ENCODE peak calls at places on chromosome X, in six cellular contexts. C, V, M, H, I and L are unnamed samples.

GRCh38 chrX:43836435-43837184 is 45.6 kb downstream of the MAOB start:
- DNase-seq in C (peak; percentile 18), V (no peak), M (no peak), H (peak; percentile 14), I (no peak), L (no peak)

GRCh38 chrX:155216940-155217450 is 735 bp downstream of the VBP1 start:
- DNase-seq in C (no peak), V (no peak), M (peak; percentile 9), H (no peak), I (no peak), L (no peak)

GRCh38 chrX:57282568-57282967 is 3.9 kb upstream of the FAAH2 start:
- DNase-seq in C (no peak), V (no peak), M (peak; percentile 56), H (no peak), I (no peak), L (no peak)

GRCh38 chrX:149060921-149061320 is 444.2 kb downstream of the IDS start:
- DNase-seq in C (no peak), V (no peak), M (no peak), H (peak; percentile 13), I (no peak), L (no peak)

GRCh38 chrX:129996120-129996519 is 13.7 kb downstream of the BCORL1 start:
- DNase-seq in C (no peak), V (peak; percentile 11), M (no peak), H (peak; percentile 13), I (no peak), L (no peak)

GRCh38 chrX:136147320-136147901 is at the start of gene FHL1:
- DNase-seq in C (peak; percentile 18), V (no peak), M (peak; percentile 47), H (no peak), I (no peak), L (no peak)

GRCh38 chrX:12563121-12563520 is 228.1 kb upstream of the PRPS2 start:
- DNase-seq in C (no peak), V (no peak), M (no peak), H (peak; percentile 70), I (no peak), L (no peak)

GRCh38 chrX:134172588-134173259 is 64.3 kb upstream of the CCDC160 start:
- DNase-seq in C (peak; percentile 7), V (no peak), M (peak; percentile 20), H (no peak), I (no peak), L (no peak)

GRCh38 chrX:35046646-35047231 is 104.1 kb downstream of the FAM47B start:
- DNase-seq in C (no peak), V (no peak), M (no peak), H (no peak), I (no peak), L (no peak)

GRCh38 chrX:21581479-21581878 is 76.7 kb downstream of the KLHL34 start:
- DNase-seq in C (no peak), V (no peak), M (no peak), H (peak; percentile 15), I (no peak), L (no peak)

GRCh38 chrX:9340619-9341304 is 124.1 kb upstream of the TBL1X start:
- DNase-seq in C (no peak), V (no peak), M (peak; percentile 50), H (no peak), I (no peak), L (no peak)

GRCh38 chrX:22666441-22666840 is 333.3 kb upstream of the DDX53 start:
- DNase-seq in C (no peak), V (no peak), M (no peak), H (peak; percentile 14), I (no peak), L (no peak)
- TF ChIP-seq CTCF in C (no peak), V (peak; percentile 18), M (no peak), H (peak; percentile 29), I (no peak), L (no peak)

GRCh38 chrX:74535211-74535621 is 79.2 kb downstream of the RLIM start:
- DNase-seq in C (no peak), V (no peak), M (peak; percentile 48), H (peak; percentile 39), I (no peak), L (no peak)

GRCh38 chrX:74537011-74537390 is 77.4 kb downstream of the RLIM start:
- DNase-seq in C (no peak), V (no peak), M (no peak), H (no peak), I (no peak), L (peak; percentile 25)

GRCh38 chrX:74535633-74536141 is 78.7 kb downstream of the RLIM start:
- DNase-seq in C (no peak), V (no peak), M (peak; percentile 23), H (peak; percentile 68), I (no peak), L (peak; percentile 47)

GRCh38 chrX:74534569-74535038 is 79.8 kb downstream of the RLIM start:
- DNase-seq in C (no peak), V (no peak), M (no peak), H (peak; percentile 77), I (no peak), L (no peak)

GRCh38 chrX:74536142-74537010 is 78.0 kb downstream of the RLIM start:
- DNase-seq in C (peak; percentile 30), V (no peak), M (peak; percentile 57), H (peak; percentile 47), I (no peak), L (peak; percentile 57)
- TF ChIP-seq CTCF in C (no peak), V (peak; percentile 28), M (peak; percentile 30), H (peak; percentile 2), I (peak; percentile 18), L (no peak)

GRCh38 chrX:44927398-44927797 is 54.4 kb downstream of the KDM6A start:
- DNase-seq in C (no peak), V (no peak), M (no peak), H (no peak), I (no peak), L (no peak)
- TF ChIP-seq CTCF in C (no peak), V (no peak), M (no peak), H (no peak), I (no peak), L (no peak)

GRCh38 chrX:40573763-40574162 is 7.0 kb upstream of the ATP6AP2 start:
- DNase-seq in C (no peak), V (no peak), M (peak; percentile 37), H (peak; percentile 14), I (peak; percentile 10), L (no peak)
- TF ChIP-seq CTCF in C (peak; percentile 67), V (peak; percentile 70), M (peak; percentile 76), H (peak; percentile 84), I (peak; percentile 49), L (no peak)

GRCh38 chrX:78643106-78643505 is 16.0 kb downstream of the RTL3 start:
- DNase-seq in C (no peak), V (no peak), M (no peak), H (no peak), I (no peak), L (no peak)
- TF ChIP-seq CTCF in C (no peak), V (no peak), M (no peak), H (no peak), I (no peak), L (no peak)

GRCh38 chrX:16839224-16839851 is 30.8 kb downstream of the RBBP7 start:
- DNase-seq in C (no peak), V (no peak), M (no peak), H (no peak), I (no peak), L (no peak)

GRCh38 chrX:16838202-16839066 is 31.7 kb downstream of the RBBP7 start:
- DNase-seq in C (no peak), V (peak; percentile 55), M (no peak), H (peak; percentile 48), I (no peak), L (no peak)

GRCh38 chrX:16834811-16835210 is 35.4 kb downstream of the RBBP7 start:
- DNase-seq in C (no peak), V (no peak), M (no peak), H (no peak), I (no peak), L (no peak)

GRCh38 chrX:16839852-16840460 is 30.2 kb downstream of the RBBP7 start:
- DNase-seq in C (no peak), V (no peak), M (no peak), H (peak; percentile 76), I (no peak), L (no peak)

GRCh38 chrX:16836371-16836770 is 33.8 kb downstream of the RBBP7 start:
- DNase-seq in C (peak; percentile 57), V (no peak), M (no peak), H (no peak), I (no peak), L (no peak)
- TF ChIP-seq CTCF in C (peak; percentile 19), V (peak; percentile 61), M (peak; percentile 9), H (peak; percentile 31), I (peak; percentile 8), L (no peak)

GRCh38 chrX:131747173-131747572 is 203.3 kb downstream of the OR13H1 start:
- DNase-seq in C (peak; percentile 62), V (peak; percentile 90), M (peak; percentile 88), H (peak; percentile 81), I (peak; percentile 64), L (no peak)
- TF ChIP-seq CTCF in C (peak; percentile 69), V (peak; percentile 57), M (peak; percentile 44), H (peak; percentile 42), I (no peak), L (no peak)

DNA sequence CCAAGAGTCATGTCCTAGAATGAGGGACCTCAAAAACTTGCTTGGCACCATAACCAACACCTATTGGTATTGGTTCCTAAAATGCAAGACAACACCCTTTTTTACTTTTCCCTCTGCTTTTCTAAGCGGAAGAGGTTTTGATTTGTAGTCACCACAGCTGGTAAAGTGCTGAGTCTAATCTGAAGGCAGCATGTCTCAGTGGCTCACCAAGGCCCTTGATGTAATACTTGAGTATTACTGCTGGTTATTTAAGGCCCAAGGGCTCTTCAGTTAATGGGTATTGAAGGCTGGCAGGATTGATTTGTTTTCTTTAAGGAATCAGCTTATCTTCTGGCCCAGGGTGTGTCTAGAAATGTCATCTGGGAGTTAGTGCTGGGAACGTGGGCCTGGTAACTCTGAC is 735.1 kb downstream of the GLUD2 start:
- DNase-seq in C (no peak), V (no peak), M (no peak), H (no peak), I (no peak), L (no peak)
- TF ChIP-seq CTCF in C (no peak), V (no peak), M (no peak), H (no peak), I (no peak), L (no peak)